ENCODE peak calls at places on chromosomes 12 and 14, in eight cellular contexts. Z is upper lobe of right lung, I is coronary artery, T is tibial artery, S is progenitor cell of endocrine pancreas, Q is fibroblast of lung, B is neural progenitor cell, M is neural crest cell. W is an unnamed sample.

GRCh38 chr12:82952946-82953345 is 266.2 kb downstream of the TMTC2 start:
- DNase-seq in Z (no peak), I (no peak), T (no peak), S (no peak), Q (no peak), B (no peak), M (no peak), W (no peak)

GRCh38 chr12:50192908-50193307 is 25.7 kb upstream of the CERS5 start:
- DNase-seq in Z (no peak), I (no peak), T (no peak), S (no peak), Q (peak; percentile 81), B (no peak), M (no peak), W (no peak)

GRCh38 chr12:89189448-89189847 is 162.9 kb downstream of the DUSP6 start:
- DNase-seq in Z (no peak), I (no peak), T (no peak), S (no peak), Q (no peak), B (no peak), M (no peak), W (no peak)

GRCh38 chr12:91400249-91400648 is 217.6 kb upstream of the DCN start:
- DNase-seq in Z (no peak), I (no peak), T (no peak), S (no peak), Q (no peak), B (no peak), M (no peak), W (no peak)

GRCh38 chr14:22131749-22132476 is 457.1 kb downstream of the DAD1 start:
- DNase-seq in Z (no peak), I (no peak), T (no peak), S (no peak), Q (no peak), B (peak; percentile 24), M (peak; percentile 40), W (no peak)

GRCh38 chr12:132030367-132031038 is 80.8 kb downstream of the EP400 start:
- DNase-seq in Z (no peak), I (no peak), T (no peak), S (no peak), Q (peak; percentile 12), B (no peak), M (no peak), W (no peak)

GRCh38 chr14:65354131-65354530 is 58.4 kb upstream of the FUT8 start:
- DNase-seq in Z (no peak), I (no peak), T (no peak), S (no peak), Q (no peak), B (no peak), M (no peak), W (no peak)

GRCh38 chr12:124361074-124361965 is 66.4 kb downstream of the RFLNA start:
- DNase-seq in Z (no peak), I (no peak), T (no peak), S (no peak), Q (no peak), B (no peak), M (no peak), W (no peak)

GRCh38 chr12:50249464-50250229 is 33.7 kb downstream of the LIMA1 start:
- DNase-seq in Z (no peak), I (no peak), T (no peak), S (no peak), Q (peak; percentile 58), B (no peak), M (no peak), W (no peak)

GRCh38 chr14:30680036-30680435 is 57.9 kb downstream of the SCFD1 start:
- DNase-seq in Z (no peak), I (no peak), T (no peak), S (no peak), Q (no peak), B (no peak), M (no peak), W (no peak)

GRCh38 chr14:31206536-31207286 is 882 bp downstream of the HECTD1 start:
- DNase-seq in Z (no peak), I (peak; percentile 82), T (peak; percentile 71), S (peak; percentile 23), Q (peak; percentile 39), B (peak; percentile 43), M (peak; percentile 23), W (peak; percentile 72)

GRCh38 chr14:57816568-57817284 is 49.2 kb downstream of the SLC35F4 start:
- DNase-seq in Z (no peak), I (no peak), T (no peak), S (no peak), Q (peak; percentile 53), B (no peak), M (no peak), W (no peak)

GRCh38 chr12:110224379-110225304 is 56.4 kb upstream of the ATP2A2 start:
- DNase-seq in Z (no peak), I (no peak), T (no peak), S (no peak), Q (peak; percentile 83), B (no peak), M (no peak), W (no peak)

GRCh38 chr14:24542346-24542936 is 33.6 kb downstream of the CTSG start:
- DNase-seq in Z (no peak), I (no peak), T (no peak), S (no peak), Q (no peak), B (no peak), M (no peak), W (no peak)

GRCh38 chr12:114935658-114936057 is 251.7 kb upstream of the TBX3 start:
- DNase-seq in Z (no peak), I (no peak), T (no peak), S (no peak), Q (no peak), B (no peak), M (no peak), W (no peak)
- TF ChIP-seq CTCF in Z (peak; percentile 10), I (no peak), T (no peak), S (no peak), Q (peak; percentile 17), B (peak; percentile 33), M (no peak), W (no peak)

DNA sequence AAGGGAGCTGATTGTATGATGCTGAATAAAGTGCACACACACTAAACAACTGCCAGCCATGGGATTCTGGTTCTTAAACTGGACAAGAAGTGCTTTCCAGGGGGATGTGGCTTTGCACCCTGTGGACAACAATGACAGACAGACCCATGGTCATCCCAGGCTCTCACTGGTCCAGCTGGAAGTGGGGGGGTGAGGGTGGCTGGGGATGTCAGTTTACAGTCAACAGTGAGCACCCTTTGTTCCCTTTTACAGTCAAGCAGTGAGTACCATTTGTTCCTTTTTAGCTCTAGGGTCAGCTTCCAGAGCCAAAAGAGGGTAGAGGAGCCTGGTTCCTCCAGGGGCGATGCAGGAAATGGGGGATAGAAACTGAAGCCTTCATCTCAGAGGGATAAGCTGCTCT is 100.7 kb downstream of the SMOC1 start:
- DNase-seq in Z (no peak), I (no peak), T (no peak), S (no peak), Q (no peak), B (no peak), M (no peak), W (no peak)
- TF ChIP-seq CTCF in Z (no peak), I (no peak), T (no peak), S (no peak), Q (no peak), B (no peak), M (no peak), W (no peak)

DNA sequence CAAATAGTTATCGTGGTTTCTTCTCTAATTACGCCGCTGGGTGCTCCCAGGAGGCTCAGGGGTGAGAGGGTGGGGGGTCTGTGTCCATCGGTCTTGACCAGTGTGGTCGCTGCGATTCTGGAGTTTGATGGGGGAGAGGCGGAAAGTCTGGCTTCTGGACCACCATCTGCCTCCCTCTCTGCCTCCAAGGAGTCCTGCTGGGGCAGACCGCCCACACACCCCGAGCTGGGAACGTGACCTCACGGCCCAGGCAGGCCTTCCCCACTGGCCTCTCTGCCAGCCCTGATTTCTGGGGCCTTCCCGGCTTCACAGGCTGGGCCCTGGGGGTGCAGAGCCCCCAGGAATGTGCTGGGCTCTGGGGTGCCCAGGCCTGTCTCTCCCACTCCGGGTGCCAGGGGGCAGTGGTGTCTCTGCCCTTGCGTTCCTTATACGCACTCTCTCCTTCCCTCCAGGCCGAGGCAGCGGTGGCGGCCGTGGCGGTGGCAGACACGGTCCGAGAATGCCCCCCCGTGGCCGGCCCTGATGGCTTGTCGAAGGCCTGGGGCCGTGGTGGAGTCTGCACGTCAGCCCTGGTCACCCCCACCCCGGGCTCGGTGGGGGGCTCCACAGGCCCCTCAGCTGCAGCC is 19.0 kb downstream of the KIF26A start:
- DNase-seq in Z (no peak), I (no peak), T (no peak), S (no peak), Q (no peak), B (peak; percentile 50), M (no peak), W (no peak)
- TF ChIP-seq CTCF in Z (no peak), I (no peak), T (no peak), S (peak; percentile 20), Q (no peak), B (peak; percentile 40), M (peak; percentile 38), W (peak; percentile 44)

GRCh38 chr14:99573436-99574098 is 30.4 kb downstream of the CCDC85C start:
- DNase-seq in Z (no peak), I (no peak), T (no peak), S (no peak), Q (no peak), B (no peak), M (no peak), W (no peak)

GRCh38 chr14:99574099-99574880 is 29.7 kb downstream of the CCDC85C start:
- DNase-seq in Z (no peak), I (no peak), T (no peak), S (no peak), Q (peak; percentile 92), B (peak; percentile 74), M (no peak), W (no peak)

GRCh38 chr14:99576761-99577705 is 27.0 kb downstream of the CCDC85C start:
- DNase-seq in Z (no peak), I (no peak), T (no peak), S (no peak), Q (peak; percentile 58), B (no peak), M (no peak), W (no peak)

GRCh38 chr14:99576304-99576703 is 27.7 kb downstream of the CCDC85C start:
- DNase-seq in Z (no peak), I (no peak), T (no peak), S (no peak), Q (no peak), B (no peak), M (no peak), W (no peak)

DNA sequence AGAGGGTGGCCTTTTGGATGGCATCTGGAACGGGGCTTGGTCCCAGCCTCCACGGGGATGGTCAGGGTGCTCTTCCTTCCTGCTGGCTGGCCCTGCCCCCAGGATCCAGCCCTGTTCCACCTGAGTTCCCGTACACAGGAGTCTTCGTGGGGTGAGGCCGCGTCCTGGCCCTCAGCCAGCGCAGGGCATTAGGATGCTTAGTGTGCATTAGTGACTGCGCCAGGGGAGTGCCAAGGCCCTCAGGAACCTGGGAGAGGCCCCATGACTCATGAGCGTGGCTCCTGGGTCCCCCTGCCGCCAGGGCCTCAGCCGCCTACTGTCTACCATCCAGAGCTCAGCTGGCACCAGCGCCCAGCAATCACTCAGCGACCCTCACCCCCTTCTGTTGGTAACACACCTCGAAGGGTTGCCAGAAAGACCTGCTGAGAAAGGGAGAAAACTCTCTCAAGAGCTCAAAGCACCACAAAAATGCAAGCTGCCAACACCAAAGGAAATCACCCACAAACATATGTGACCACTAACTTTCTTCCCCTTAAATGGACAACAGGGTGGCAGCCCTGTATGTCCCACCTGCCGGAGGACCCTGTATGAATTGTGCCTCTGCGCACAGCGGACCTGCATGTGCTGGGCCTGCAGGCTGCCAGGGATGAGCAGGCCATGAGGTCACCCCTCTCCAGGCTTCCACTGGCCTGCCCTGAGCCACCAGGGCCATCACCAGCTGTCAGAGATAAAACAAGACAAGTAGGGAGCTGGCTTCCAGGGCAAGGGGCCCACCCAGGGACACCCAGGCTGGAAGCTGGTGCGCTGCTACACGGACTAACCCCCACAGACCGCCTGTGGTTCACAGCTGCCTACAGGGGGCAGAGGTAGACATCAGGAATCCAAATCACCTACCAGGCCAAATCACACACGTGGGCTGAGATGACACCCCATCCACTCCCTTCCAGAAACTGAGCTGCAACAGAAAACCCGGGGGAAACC is 28.7 kb downstream of the CCDC85C start:
- DNase-seq in Z (peak; percentile 91), I (no peak), T (no peak), S (no peak), Q (peak; percentile 53), B (no peak), M (no peak), W (no peak)
- TF ChIP-seq CTCF in Z (no peak), I (no peak), T (no peak), S (peak; percentile 32), Q (peak; percentile 21), B (peak; percentile 32), M (peak; percentile 40), W (peak; percentile 22)

W was measured in type B pancreatic cell.